ENCODE peak calls at places on chromosomes 2 and 18, in eight cellular contexts. One of them, this sample, is unnamed.

GRCh38 chr18:382423-382984 is 114.7 kb upstream of the THOC1 start:
- DNase-seq in left colon: no peak
- DNase-seq in Daoy: no peak
- DNase-seq in NCI-H510A treated with DMSO at 0.1 percent for 48 hours: no peak
- DNase-seq in NCI-H2171 treated with DMSO at 0.1 percent for 48 hours: no peak
- DNase-seq in ELR: no peak
- DNase-seq in CD4-positive, alpha-beta T cell: no peak
- DNase-seq in AG10803: no peak
- DNase-seq in this sample: no peak

GRCh38 chr2:18119883-18120282 is 241.4 kb downstream of the KCNS3 start:
- DNase-seq in left colon: peak
- DNase-seq in Daoy: peak
- DNase-seq in NCI-H510A treated with DMSO at 0.1 percent for 48 hours: no peak
- DNase-seq in NCI-H2171 treated with DMSO at 0.1 percent for 48 hours: no peak
- DNase-seq in ELR: no peak
- DNase-seq in CD4-positive, alpha-beta T cell: no peak
- DNase-seq in AG10803: peak
- DNase-seq in this sample: no peak

GRCh38 chr18:4125246-4125938 is 329.7 kb downstream of the DLGAP1 start:
- DNase-seq in left colon: no peak
- DNase-seq in Daoy: peak
- DNase-seq in NCI-H510A treated with DMSO at 0.1 percent for 48 hours: no peak
- DNase-seq in NCI-H2171 treated with DMSO at 0.1 percent for 48 hours: peak
- DNase-seq in ELR: no peak
- DNase-seq in CD4-positive, alpha-beta T cell: no peak
- DNase-seq in AG10803: peak
- DNase-seq in this sample: no peak

GRCh38 chr2:40400336-40400953 is 51.4 kb downstream of the SLC8A1 start:
- DNase-seq in left colon: no peak
- DNase-seq in Daoy: peak
- DNase-seq in NCI-H510A treated with DMSO at 0.1 percent for 48 hours: no peak
- DNase-seq in NCI-H2171 treated with DMSO at 0.1 percent for 48 hours: no peak
- DNase-seq in ELR: peak
- DNase-seq in CD4-positive, alpha-beta T cell: no peak
- DNase-seq in AG10803: peak
- DNase-seq in this sample: no peak

GRCh38 chr2:217552081-217552480 is 450.7 kb downstream of the TNS1 start:
- DNase-seq in left colon: no peak
- DNase-seq in Daoy: no peak
- DNase-seq in NCI-H510A treated with DMSO at 0.1 percent for 48 hours: no peak
- DNase-seq in NCI-H2171 treated with DMSO at 0.1 percent for 48 hours: no peak
- DNase-seq in ELR: no peak
- DNase-seq in CD4-positive, alpha-beta T cell: no peak
- DNase-seq in AG10803: no peak
- DNase-seq in this sample: no peak

GRCh38 chr2:65073879-65074565 is 17.8 kb downstream of the CEP68 start:
- DNase-seq in left colon: no peak
- DNase-seq in Daoy: no peak
- DNase-seq in NCI-H510A treated with DMSO at 0.1 percent for 48 hours: no peak
- DNase-seq in NCI-H2171 treated with DMSO at 0.1 percent for 48 hours: no peak
- DNase-seq in ELR: no peak
- DNase-seq in CD4-positive, alpha-beta T cell: no peak
- DNase-seq in AG10803: no peak
- DNase-seq in this sample: no peak

GRCh38 chr2:218991674-218992168 is 1.5 kb downstream of the CRYBA2 start:
- DNase-seq in left colon: no peak
- DNase-seq in Daoy: no peak
- DNase-seq in NCI-H510A treated with DMSO at 0.1 percent for 48 hours: peak
- DNase-seq in NCI-H2171 treated with DMSO at 0.1 percent for 48 hours: no peak
- DNase-seq in ELR: peak
- DNase-seq in CD4-positive, alpha-beta T cell: no peak
- DNase-seq in AG10803: peak
- DNase-seq in this sample: no peak

GRCh38 chr2:20148841-20149702 is 75.9 kb downstream of the SDC1 start:
- DNase-seq in left colon: no peak
- DNase-seq in Daoy: peak
- DNase-seq in NCI-H510A treated with DMSO at 0.1 percent for 48 hours: no peak
- DNase-seq in NCI-H2171 treated with DMSO at 0.1 percent for 48 hours: no peak
- DNase-seq in ELR: peak
- DNase-seq in CD4-positive, alpha-beta T cell: no peak
- DNase-seq in AG10803: peak
- DNase-seq in this sample: no peak

GRCh38 chr2:4020649-4021048 is 317.3 kb downstream of the DCDC2C start:
- DNase-seq in left colon: no peak
- DNase-seq in Daoy: no peak
- DNase-seq in NCI-H510A treated with DMSO at 0.1 percent for 48 hours: peak
- DNase-seq in NCI-H2171 treated with DMSO at 0.1 percent for 48 hours: no peak
- DNase-seq in ELR: no peak
- DNase-seq in CD4-positive, alpha-beta T cell: no peak
- DNase-seq in AG10803: no peak
- DNase-seq in this sample: no peak

GRCh38 chr2:162006326-162006725 is 67.7 kb downstream of the DPP4 start:
- DNase-seq in left colon: no peak
- DNase-seq in Daoy: no peak
- DNase-seq in NCI-H510A treated with DMSO at 0.1 percent for 48 hours: no peak
- DNase-seq in NCI-H2171 treated with DMSO at 0.1 percent for 48 hours: no peak
- DNase-seq in ELR: no peak
- DNase-seq in CD4-positive, alpha-beta T cell: no peak
- DNase-seq in AG10803: peak
- DNase-seq in this sample: no peak